ENCODE peak calls at places on chromosomes 7 and 10, in four cellular contexts. T is GM12878, G is A549, X is K562. H is an unnamed sample.

GRCh38 chr10:70308121-70309060 is 24.6 kb upstream of the NPFFR1 start:
- DNase-seq in T (no peak), G (no peak), X (no peak), H (no peak)

GRCh38 chr10:86204421-86205045 is 162.1 kb downstream of the GRID1 start:
- DNase-seq in T (no peak), G (no peak), X (no peak), H (no peak)

GRCh38 chr10:87593702-87594101 is 66.0 kb upstream of the PAPSS2 start:
- DNase-seq in T (no peak), G (no peak), X (no peak), H (peak)

GRCh38 chr7:90225181-90225580 is 13.6 kb downstream of the STEAP2 start:
- DNase-seq in T (no peak), G (no peak), X (no peak), H (no peak)

GRCh38 chr7:8625612-8626011 is 192.2 kb downstream of the NXPH1 start:
- DNase-seq in T (no peak), G (no peak), X (no peak), H (no peak)

GRCh38 chr10:91493313-91493712 is 83.2 kb downstream of the HECTD2 start:
- DNase-seq in T (no peak), G (peak), X (peak), H (peak)

GRCh38 chr10:130487562-130487961 is 351.4 kb downstream of the GLRX3 start:
- DNase-seq in T (no peak), G (no peak), X (no peak), H (no peak)

GRCh38 chr10:14024349-14025202 is 306.1 kb downstream of the FRMD4A start:
- DNase-seq in T (no peak), G (no peak), X (no peak), H (no peak)

GRCh38 chr10:46310851-46311250 is 24.1 kb downstream of the ANTXRL start:
- DNase-seq in T (no peak), G (no peak), X (no peak), H (no peak)

GRCh38 chr10:72740526-72740925 is 48.6 kb downstream of the MCU start:
- DNase-seq in T (no peak), G (peak), X (peak), H (peak)

GRCh38 chr10:110802551-110803238 is 69.0 kb upstream of the PDCD4 start:
- DNase-seq in T (peak), G (no peak), X (no peak), H (peak)

GRCh38 chr7:142323706-142324105 is 65.8 kb upstream of the PRSS58 start:
- DNase-seq in T (no peak), G (peak), X (peak), H (no peak)

GRCh38 chr10:74641659-74642058 is 184.7 kb upstream of the KAT6B start:
- DNase-seq in T (no peak), G (no peak), X (peak), H (no peak)

GRCh38 chr7:147023390-147023914 is 906.9 kb downstream of the CNTNAP2 start:
- DNase-seq in T (no peak), G (no peak), X (no peak), H (no peak)

GRCh38 chr10:75234683-75235374 is 928 bp downstream of the COMTD1 start:
- DNase-seq in T (no peak), G (no peak), X (peak), H (no peak)

GRCh38 chr10:132021504-132022143 is 39.9 kb upstream of the BNIP3 start:
- DNase-seq in T (no peak), G (no peak), X (no peak), H (no peak)

GRCh38 chr10:47104101-47104707 is 193.0 kb downstream of the PTPN20 start:
- DNase-seq in T (no peak), G (no peak), X (no peak), H (peak)

GRCh38 chr7:44211126-44211675 is 10.4 kb downstream of the YKT6 start:
- DNase-seq in T (no peak), G (no peak), X (no peak), H (no peak)

GRCh38 chr10:118562877-118563276 is 32.6 kb downstream of the PRLHR start:
- DNase-seq in T (no peak), G (no peak), X (no peak), H (no peak)

GRCh38 chr10:86651631-86652331 is 2.6 kb upstream of the OPN4 start:
- DNase-seq in T (no peak), G (no peak), X (no peak), H (no peak)

GRCh38 chr10:29681700-29682444 is 47.1 kb upstream of the SVIL start:
- DNase-seq in T (no peak), G (no peak), X (no peak), H (no peak)

GRCh38 chr7:47724335-47724982 is 142.5 kb upstream of the TNS3 start:
- DNase-seq in T (no peak), G (peak), X (no peak), H (peak)

GRCh38 chr7:42672339-42672990 is 239.4 kb downstream of the C7orf25 start:
- DNase-seq in T (no peak), G (no peak), X (no peak), H (no peak)

GRCh38 chr10:35574924-35575352 is 30.2 kb upstream of the GJD4 start:
- DNase-seq in T (no peak), G (no peak), X (peak), H (peak)

GRCh38 chr10:130636303-130636702 is 500.1 kb downstream of the GLRX3 start:
- DNase-seq in T (no peak), G (no peak), X (no peak), H (no peak)

GRCh38 chr7:24894670-24895221 is 85.2 kb downstream of the OSBPL3 start:
- DNase-seq in T (no peak), G (no peak), X (no peak), H (no peak)

GRCh38 chr7:17130281-17131059 is 168.0 kb upstream of the AHR start:
- DNase-seq in T (no peak), G (peak), X (no peak), H (peak)

GRCh38 chr7:25314094-25314708 is 85.9 kb upstream of the NPVF start:
- DNase-seq in T (no peak), G (no peak), X (no peak), H (no peak)

GRCh38 chr7:7537711-7538110 is 2.0 kb upstream of the COL28A1 start:
- DNase-seq in T (no peak), G (no peak), X (no peak), H (no peak)

GRCh38 chr10:52466464-52466863 is 152.4 kb downstream of the DKK1 start:
- DNase-seq in T (no peak), G (no peak), X (no peak), H (no peak)

GRCh38 chr10:119190353-119190752 is 11.7 kb upstream of the PRDX3 start:
- DNase-seq in T (no peak), G (peak), X (no peak), H (peak)

GRCh38 chr7:130490888-130491771 is 755 bp upstream of the MEST start:
- DNase-seq in T (no peak), G (no peak), X (no peak), H (peak)
- TF ChIP-seq CTCF in T (peak), G (peak), X (no peak), H (peak)

GRCh38 chr7:2166625-2167280 is 66.0 kb downstream of the MAD1L1 start:
- DNase-seq in T (no peak), G (no peak), X (no peak), H (no peak)
- TF ChIP-seq ELK1 in T (no peak), G (no peak), X (no peak), H (no peak)

GRCh38 chr7:138581065-138581464 is 120.1 kb downstream of the SVOPL start:
- DNase-seq in T (no peak), G (no peak), X (no peak), H (no peak)

GRCh38 chr7:138584283-138584682 is 116.9 kb downstream of the SVOPL start:
- DNase-seq in T (no peak), G (no peak), X (no peak), H (peak)

GRCh38 chr7:138587485-138587884 is 113.7 kb downstream of the SVOPL start:
- DNase-seq in T (no peak), G (no peak), X (no peak), H (no peak)

GRCh38 chr7:138585283-138585993 is 115.7 kb downstream of the SVOPL start:
- DNase-seq in T (no peak), G (no peak), X (no peak), H (no peak)

GRCh38 chr7:138584696-138585095 is 116.5 kb downstream of the SVOPL start:
- DNase-seq in T (no peak), G (no peak), X (no peak), H (no peak)
- TF ChIP-seq POLR2A in T (no peak), G (no peak), X (no peak), H (no peak)

DNA sequence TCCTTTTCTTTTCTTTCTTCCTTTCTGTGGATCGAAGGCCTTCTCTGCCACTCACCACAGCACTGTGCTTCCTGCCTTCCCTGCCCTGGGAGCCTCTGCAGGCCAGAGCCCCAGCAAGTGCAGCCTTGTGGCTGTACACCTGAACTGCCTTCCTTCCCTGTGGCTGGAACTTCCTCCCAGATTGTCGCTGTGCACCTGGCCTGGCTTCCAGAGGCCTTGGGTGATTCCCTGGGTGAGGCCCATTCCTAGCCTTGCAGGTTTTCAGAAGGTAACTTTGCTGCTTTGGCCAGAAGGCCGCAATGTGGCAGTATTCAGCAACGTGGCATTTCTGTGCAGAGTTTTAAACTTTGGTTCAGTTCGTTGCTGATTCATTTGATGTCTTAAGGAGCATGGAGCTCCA is 50.1 kb upstream of the RASGEF1A start:
- DNase-seq in T (no peak), G (no peak), X (no peak), H (no peak)
- TF ChIP-seq CTCF in T (no peak), G (no peak), X (peak), H (no peak)

H was measured in IMR-90.